ENCODE peak calls at places on chromosomes 5 and 9, in seven cellular contexts. L is lower lobe of right lung; Q is activated B cell treated with CpG ODN at 0.5 μM for 24 hours; M is heart right ventricle; Z is left lung; H is GM12878; C is activated T-cell treated with anti-CD3 and anti-CD28 coated beads, Interleukin-2, amount 50 U/mL, for 72 hours. V is an unnamed sample.

GRCh38 chr9:93057024-93057702 is 1.3 kb upstream of the SUSD3 start:
- ATAC-seq in L (no peak), Q (no peak), M (no peak), C (no peak), Z (no peak), H (no peak), V (no peak)

GRCh38 chr9:93465853-93466252 is 12.5 kb upstream of the FAM120AOS start:
- ATAC-seq in Q (no peak), C (no peak), M (peak), L (peak), Z (no peak), H (no peak), V (no peak)

GRCh38 chr5:93425102-93425501 is 155.9 kb downstream of the NR2F1-AS1 start:
- ATAC-seq in H (no peak), M (no peak), Q (no peak), L (no peak), C (no peak), Z (no peak), V (no peak)

GRCh38 chr5:173328896-173329369 is 719 bp upstream of the STC2 start:
- ATAC-seq in M (peak), Q (no peak), Z (peak), H (no peak), C (peak), L (no peak), V (no peak)

GRCh38 chr5:146238973-146239372 is 35.6 kb downstream of the RBM27 start:
- ATAC-seq in M (no peak), H (peak), L (no peak), Q (no peak), Z (no peak), C (peak), V (no peak)

GRCh38 chr5:131810510-131811249 is 13.9 kb upstream of the FNIP1 start:
- ATAC-seq in C (no peak), Z (no peak), Q (peak), H (peak), L (no peak), M (peak), V (no peak)

GRCh38 chr5:82991678-82992323 is 85.4 kb downstream of the TMEM167A start:
- ATAC-seq in M (no peak), C (no peak), L (no peak), Z (peak), Q (no peak), H (peak), V (no peak)

GRCh38 chr9:134390947-134391318 is 64.7 kb downstream of the RXRA start:
- ATAC-seq in M (no peak), Z (no peak), L (no peak), C (no peak), H (peak), Q (peak), V (no peak)